ENCODE peak calls at places on chromosomes 16 and 17, in five cellular contexts. Z, E, B, Y and A are unnamed samples.

GRCh38 chr17:52157603-52158449 is 688 bp downstream of the CA10 start:
- DNase-seq in Z (peak), E (no peak), B (peak), Y (no peak), A (no peak)

GRCh38 chr16:7866144-7866543 is 533.5 kb downstream of the RBFOX1 start:
- DNase-seq in Z (no peak), E (no peak), B (no peak), Y (no peak), A (no peak)

GRCh38 chr17:19470529-19471261 is 59.7 kb downstream of the RNF112 start:
- DNase-seq in Z (peak), E (no peak), B (no peak), Y (peak), A (peak)

GRCh38 chr17:6551909-6552768 is 4.2 kb downstream of the PITPNM3 start:
- DNase-seq in Z (peak), E (peak), B (no peak), Y (peak), A (no peak)

GRCh38 chr17:27982688-27983087 is 59.8 kb upstream of the NLK start:
- DNase-seq in Z (no peak), E (no peak), B (no peak), Y (no peak), A (no peak)

GRCh38 chr17:49193513-49194296 is 16.7 kb downstream of the GNGT2 start:
- DNase-seq in Z (peak), E (no peak), B (peak), Y (peak), A (peak)

GRCh38 chr17:79648181-79648831 is 37.5 kb upstream of the RBFOX3 start:
- DNase-seq in Z (no peak), E (peak), B (no peak), Y (no peak), A (no peak)

GRCh38 chr16:84569382-84569987 is 48.4 kb downstream of the COTL1 start:
- DNase-seq in Z (no peak), E (no peak), B (no peak), Y (peak), A (no peak)

GRCh38 chr17:9230861-9231260 is 209.6 kb downstream of the NTN1 start:
- DNase-seq in Z (no peak), E (no peak), B (no peak), Y (no peak), A (no peak)

GRCh38 chr16:17668411-17668810 is 197.7 kb upstream of the XYLT1 start:
- DNase-seq in Z (no peak), E (no peak), B (no peak), Y (no peak), A (no peak)

GRCh38 chr16:89019511-89019910 is 42.5 kb upstream of the CBFA2T3 start:
- DNase-seq in Z (no peak), E (no peak), B (no peak), Y (no peak), A (no peak)

GRCh38 chr17:6936370-6937028 is 59.4 kb upstream of the ALOX12 start:
- DNase-seq in Z (no peak), E (no peak), B (peak), Y (no peak), A (no peak)

GRCh38 chr17:50212121-50212843 is 10.9 kb upstream of the COL1A1 start:
- DNase-seq in Z (no peak), E (no peak), B (no peak), Y (no peak), A (no peak)

GRCh38 chr16:72783716-72784320 is 264.1 kb downstream of the ZFHX3 start:
- DNase-seq in Z (no peak), E (no peak), B (no peak), Y (no peak), A (no peak)

GRCh38 chr17:17108681-17109049 is 66.4 kb downstream of the MPRIP start:
- DNase-seq in Z (no peak), E (peak), B (no peak), Y (peak), A (peak)

GRCh38 chr17:41624208-41625101 is at the start of gene KRT17:
- DNase-seq in Z (peak), E (peak), B (no peak), Y (peak), A (peak)

GRCh38 chr16:17412221-17412620 is 58.5 kb downstream of the XYLT1 start:
- DNase-seq in Z (no peak), E (no peak), B (no peak), Y (peak), A (no peak)

GRCh38 chr16:24499193-24499814 is 40.1 kb upstream of the RBBP6 start:
- DNase-seq in Z (no peak), E (peak), B (peak), Y (peak), A (no peak)

GRCh38 chr17:78933959-78934568 is 8.9 kb upstream of the TIMP2 start:
- DNase-seq in Z (peak), E (peak), B (no peak), Y (peak), A (peak)

GRCh38 chr16:1154291-1154886 is 1.5 kb downstream of the CACNA1H start:
- DNase-seq in Z (no peak), E (no peak), B (no peak), Y (no peak), A (no peak)

GRCh38 chr17:62165378-62165722 is 100.3 kb upstream of the MED13 start:
- DNase-seq in Z (no peak), E (no peak), B (peak), Y (no peak), A (no peak)

GRCh38 chr16:15966420-15967222 is 17.2 kb downstream of the ABCC1 start:
- DNase-seq in Z (no peak), E (no peak), B (no peak), Y (peak), A (no peak)

GRCh38 chr16:20166531-20167235 is 93.0 kb upstream of the GPR139 start:
- DNase-seq in Z (no peak), E (no peak), B (no peak), Y (no peak), A (no peak)

GRCh38 chr16:89489731-89490385 is 503 bp downstream of the ANKRD11 start:
- DNase-seq in Z (no peak), E (peak), B (no peak), Y (no peak), A (no peak)

GRCh38 chr16:20020976-20021375 is 52.7 kb downstream of the GPR139 start:
- DNase-seq in Z (no peak), E (no peak), B (no peak), Y (no peak), A (no peak)